ENCODE peak calls at places on chromosomes 1 and 21, in four cellular contexts. Y, D, C and V are unnamed samples. For H3K36me3, the result is how much of the 10 kb centered on the place peaks cover.

GRCh38 chr1:19466112-19466561 is 19.2 kb downstream of the CAPZB start:
- DNase-seq in D (no peak), Y (no peak), C (no peak), V (no peak)

GRCh38 chr1:93716974-93717373 is 35.3 kb upstream of the BCAR3 start:
- DNase-seq in D (no peak), Y (no peak), C (peak), V (no peak)

GRCh38 chr1:55868026-55868425 is 652.9 kb upstream of the USP24 start:
- DNase-seq in D (no peak), C (peak), Y (peak), V (peak)

GRCh38 chr1:3681898-3682806 is 29.8 kb downstream of the TP73 start:
- DNase-seq in Y (no peak), C (no peak), D (no peak), V (no peak)

GRCh38 chr1:195195423-195196057 is 1412.7 kb downstream of the KCNT2 start:
- DNase-seq in D (no peak), Y (no peak), C (no peak), V (no peak)

GRCh38 chr1:231035799-231036198 is 4.3 kb downstream of the FAM89A start:
- DNase-seq in D (no peak), Y (no peak), C (no peak), V (no peak)

GRCh38 chr1:19079983-19080472 is 123.6 kb upstream of the IFFO2 start:
- DNase-seq in Y (no peak), C (no peak), D (no peak), V (no peak)

GRCh38 chr1:88922214-88922613 is 30.8 kb upstream of the GTF2B start:
- DNase-seq in Y (no peak), C (no peak), D (no peak), V (no peak)

GRCh38 chr1:153346067-153346723 is 2.4 kb downstream of the PGLYRP4 start:
- DNase-seq in C (no peak), Y (no peak), D (no peak), V (no peak)

GRCh38 chr1:235525314-235525713 is 21.1 kb upstream of the B3GALNT2 start:
- DNase-seq in D (no peak), C (no peak), Y (no peak), V (peak)

GRCh38 chr1:2019571-2020309 is 595 bp downstream of the GABRD start:
- DNase-seq in C (no peak), Y (no peak), D (no peak), V (no peak)

GRCh38 chr1:69551476-69552324 is 16.0 kb upstream of the LRRC7 start:
- DNase-seq in D (no peak), C (no peak), Y (no peak), V (no peak)

GRCh38 chr1:58515794-58516401 is 30.6 kb downstream of the OMA1 start:
- DNase-seq in D (peak), Y (peak), C (peak), V (peak)

GRCh38 chr1:30872033-30872947 is 36.3 kb downstream of the SDC3 start:
- DNase-seq in D (no peak), C (no peak), Y (no peak), V (no peak)

GRCh38 chr1:94707321-94708298 is 112.5 kb upstream of the SLC44A3 start:
- DNase-seq in C (peak), Y (no peak), D (no peak), V (no peak)

GRCh38 chr1:205572426-205572825 is 59.4 kb downstream of the ELK4 start:
- DNase-seq in Y (no peak), D (no peak), C (no peak), V (no peak)

GRCh38 chr1:49465486-49466185 is 558.1 kb downstream of the AGBL4 start:
- DNase-seq in D (no peak), C (no peak), Y (no peak), V (peak)

GRCh38 chr1:191348328-191348727 is 809.9 kb upstream of the RGS18 start:
- DNase-seq in Y (no peak), C (no peak), D (no peak), V (no peak)

GRCh38 chr1:70583522-70583921 is 172.5 kb downstream of the CTH start:
- DNase-seq in Y (no peak), D (no peak), C (no peak), V (no peak)

GRCh38 chr1:236685917-236686814 is at the start of gene ACTN2:
- DNase-seq in Y (peak), D (peak), C (peak), V (no peak)

GRCh38 chr1:225378880-225379279 is 49.0 kb downstream of the LBR start:
- DNase-seq in D (no peak), C (peak), Y (no peak), V (peak)

DNA sequence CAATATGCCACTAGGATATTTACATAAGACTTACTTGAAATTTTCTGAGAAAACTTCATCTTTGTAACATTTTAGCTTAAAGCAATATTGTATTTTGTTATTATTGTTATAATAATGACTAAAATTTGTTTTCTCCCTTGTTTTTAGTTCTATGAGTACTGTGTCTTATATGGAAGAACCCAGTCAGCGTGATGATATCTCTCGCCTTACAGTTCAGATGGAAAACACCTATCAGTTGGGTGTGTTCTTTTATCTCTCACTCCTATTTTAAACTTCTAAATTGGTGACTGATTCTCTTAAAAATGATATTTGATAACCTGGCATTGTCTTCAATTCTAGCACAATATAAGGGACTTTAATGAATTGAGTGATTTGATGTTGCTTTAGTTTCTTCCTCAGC is 18.0 kb downstream of the DYNLT5 start:
- DNase-seq in D (no peak), Y (no peak), C (no peak), V (no peak)
- H3K4me2 ChIP-seq in D (no peak), Y (no peak), C (no peak), V (no peak)

GRCh38 chr1:165876121-165876520 is 48.7 kb downstream of the UCK2 start:
- DNase-seq in D (no peak), C (no peak), Y (no peak), V (no peak)

GRCh38 chr1:165875604-165876003 is 48.2 kb downstream of the UCK2 start:
- DNase-seq in Y (no peak), C (no peak), D (no peak), V (no peak)

GRCh38 chr1:165875171-165875570 is 47.8 kb downstream of the UCK2 start:
- DNase-seq in Y (no peak), D (no peak), C (no peak), V (no peak)

GRCh38 chr1:165873481-165873880 is 46.1 kb downstream of the UCK2 start:
- DNase-seq in D (no peak), C (no peak), Y (no peak), V (no peak)

GRCh38 chr1:165874643-165875042 is 47.2 kb downstream of the UCK2 start:
- DNase-seq in Y (no peak), C (no peak), D (no peak), V (no peak)
- H2AFZ ChIP-seq in Y (no peak), C (no peak), D (no peak), V (no peak)

GRCh38 chr21:32383812-32384211 is 9.0 kb downstream of the URB1 start:
- DNase-seq in D (no peak), C (no peak), Y (no peak), V (no peak)
- H3K36me3 ChIP-seq in D (half or more), C (under half), Y (under half), V (under half)

DNA sequence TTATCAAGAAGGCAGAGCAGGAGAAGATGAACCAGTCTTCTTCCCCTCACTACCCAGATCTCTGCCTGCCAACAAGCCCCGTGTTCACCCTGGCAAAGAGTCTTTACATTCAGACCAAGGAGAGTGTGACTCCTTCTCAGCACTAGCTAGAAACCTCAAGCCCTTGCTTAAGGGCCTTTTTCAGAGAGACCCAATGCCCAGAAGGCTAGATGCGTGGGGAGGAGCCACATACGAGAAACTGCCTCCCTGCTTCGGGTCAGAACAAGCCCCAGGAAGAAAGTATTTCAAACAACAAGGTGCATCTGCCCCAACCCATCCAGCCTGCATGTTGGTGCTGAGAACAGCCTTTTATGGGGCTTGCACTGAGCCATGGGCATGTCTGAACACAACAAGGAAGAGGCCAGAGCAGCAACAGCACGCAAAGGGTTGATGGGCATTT is 152.7 kb upstream of the CAMK1G start:
- DNase-seq in Y (no peak), D (no peak), C (no peak), V (no peak)
- H3K4me2 ChIP-seq in Y (no peak), D (no peak), C (no peak), V (no peak)

GRCh38 chr1:203124546-203125317 is 2.8 kb upstream of the ADORA1 start:
- DNase-seq in C (no peak), D (no peak), Y (no peak), V (peak)

GRCh38 chr1:203128691-203129500 is 1.4 kb downstream of the ADORA1 start:
- DNase-seq in Y (no peak), C (no peak), D (no peak), V (no peak)

GRCh38 chr1:203126151-203126865 is 1.2 kb upstream of the ADORA1 start:
- DNase-seq in D (no peak), Y (no peak), C (peak), V (peak)

GRCh38 chr1:203127672-203128611 is at the start of gene ADORA1:
- DNase-seq in C (peak), Y (no peak), D (peak), V (peak)

GRCh38 chr1:203126866-203127671 is 457 bp upstream of the ADORA1 start:
- DNase-seq in Y (no peak), D (no peak), C (no peak), V (peak)
- H2AFZ ChIP-seq in Y (no peak), D (peak), C (no peak), V (peak)